ENCODE peak calls at places on chromosomes 5 and 9, in ten cellular contexts. Y is astrocyte of the spinal cord, V is tibial artery, U is chondrocyte, F is lower leg skin, X is neural progenitor cell, D is brain microvascular endothelial cell, J is AG09309, P is keratinocyte, L is gastrocnemius medialis. N is an unnamed sample.

GRCh38 chr5:50292735-50293394 is 148.2 kb downstream of the EMB start:
- DNase-seq in L (no peak), U (no peak), P (no peak), X (no peak), D (no peak), Y (no peak), F (no peak), V (no peak), J (no peak), N (no peak)

GRCh38 chr5:66960373-66961137 is 236.0 kb downstream of the CD180 start:
- DNase-seq in X (no peak), L (no peak), U (no peak), P (no peak), F (no peak), Y (peak), J (no peak), D (peak), V (no peak), N (no peak)

GRCh38 chr5:113182658-113183344 is 206.2 kb downstream of the DCP2 start:
- DNase-seq in F (no peak), Y (no peak), V (no peak), U (no peak), X (no peak), L (no peak), J (no peak), D (no peak), P (no peak), N (no peak)

GRCh38 chr5:140337880-140338279 is 8.5 kb downstream of the HBEGF start:
- DNase-seq in J (no peak), P (no peak), U (no peak), D (no peak), F (no peak), V (no peak), L (no peak), Y (no peak), X (no peak), N (no peak)

GRCh38 chr5:180873628-180874520 is 12.8 kb upstream of the ZFP62 start:
- DNase-seq in U (no peak), J (no peak), F (peak), P (no peak), V (no peak), L (no peak), D (peak), X (no peak), Y (no peak), N (no peak)

GRCh38 chr5:56246769-56247168 is 13.6 kb upstream of the ANKRD55 start:
- DNase-seq in F (no peak), U (no peak), V (no peak), J (no peak), P (no peak), Y (no peak), L (no peak), X (no peak), D (no peak), N (no peak)

GRCh38 chr5:16773990-16774389 is 157.2 kb upstream of the RETREG1 start:
- DNase-seq in Y (no peak), X (peak), L (no peak), V (no peak), U (no peak), F (no peak), P (no peak), J (no peak), D (no peak), N (no peak)

GRCh38 chr5:130096488-130096887 is 192.2 kb downstream of the CHSY3 start:
- DNase-seq in L (no peak), Y (no peak), U (no peak), D (no peak), P (no peak), J (no peak), F (no peak), V (no peak), X (no peak), N (no peak)

GRCh38 chr5:40224421-40224820 is 455.3 kb upstream of the PTGER4 start:
- DNase-seq in D (no peak), X (no peak), P (no peak), V (no peak), L (no peak), U (no peak), Y (peak), J (no peak), F (no peak), N (no peak)

GRCh38 chr5:117188207-117188606 is 613.6 kb upstream of the SEMA6A start:
- DNase-seq in J (no peak), Y (no peak), X (no peak), U (no peak), P (no peak), V (no peak), D (no peak), F (no peak), L (no peak), N (no peak)

GRCh38 chr9:95250462-95251058 is 66.9 kb downstream of the FANCC start:
- DNase-seq in V (no peak), P (no peak), J (no peak), U (no peak), F (no peak), Y (no peak), L (no peak), D (no peak), X (no peak), N (no peak)

GRCh38 chr5:98845878-98846277 is 72.4 kb downstream of the RGMB start:
- DNase-seq in V (no peak), U (no peak), Y (no peak), D (no peak), L (no peak), F (no peak), X (no peak), P (no peak), J (no peak), N (no peak)

GRCh38 chr9:27088981-27089380 is 20.0 kb upstream of the TEK start:
- DNase-seq in J (peak), F (no peak), D (peak), Y (peak), P (no peak), V (no peak), U (no peak), X (no peak), L (no peak), N (no peak)

GRCh38 chr5:61301345-61301744 is 30.7 kb upstream of the ZSWIM6 start:
- DNase-seq in U (no peak), D (no peak), J (no peak), P (no peak), Y (peak), F (no peak), X (no peak), L (no peak), V (no peak), N (no peak)

GRCh38 chr5:139593716-139594319 is 32.7 kb downstream of the UBE2D2 start:
- DNase-seq in F (no peak), U (no peak), J (no peak), Y (peak), L (no peak), X (no peak), P (no peak), D (peak), V (no peak), N (no peak)

GRCh38 chr9:135336722-135337490 is 142.7 kb upstream of the PPP1R26 start:
- DNase-seq in L (no peak), X (no peak), F (no peak), V (peak), P (no peak), D (no peak), Y (no peak), J (no peak), U (no peak), N (no peak)

GRCh38 chr9:132670816-132671371 is 630 bp downstream of the GTF3C4 start:
- DNase-seq in D (peak), U (no peak), P (no peak), X (peak), Y (no peak), F (peak), V (peak), L (no peak), J (no peak), N (no peak)

GRCh38 chr5:1241509-1242080 is 16.4 kb downstream of the SLC6A18 start:
- DNase-seq in P (no peak), F (no peak), X (no peak), D (no peak), L (no peak), V (no peak), J (no peak), Y (no peak), U (no peak), N (no peak)

GRCh38 chr9:137025120-137025966 is 2.7 kb downstream of the ABCA2 start:
- DNase-seq in Y (no peak), J (no peak), X (peak), U (no peak), F (no peak), P (no peak), L (no peak), D (no peak), V (no peak), N (no peak)

GRCh38 chr5:51383494-51384081 is 340 bp downstream of the ISL1 start:
- DNase-seq in L (no peak), Y (no peak), U (no peak), J (no peak), P (no peak), V (no peak), X (peak), D (no peak), F (no peak), N (no peak)

GRCh38 chr9:89768650-89769071 is 163.8 kb downstream of the GADD45G start:
- DNase-seq in P (no peak), L (no peak), F (no peak), U (no peak), Y (no peak), D (no peak), V (peak), J (no peak), X (no peak), N (no peak)

GRCh38 chr5:79640571-79641055 is 28.4 kb downstream of the TENT2 start:
- DNase-seq in D (no peak), V (no peak), L (no peak), U (no peak), F (no peak), X (no peak), J (no peak), P (no peak), Y (peak), N (no peak)

GRCh38 chr5:32241034-32241783 is 67.1 kb upstream of the GOLPH3 start:
- DNase-seq in X (no peak), D (no peak), F (no peak), P (no peak), V (no peak), L (no peak), U (no peak), J (no peak), Y (no peak), N (no peak)

GRCh38 chr5:57504357-57504756 is 21.7 kb upstream of the ACTBL2 start:
- DNase-seq in F (no peak), L (no peak), Y (no peak), V (no peak), D (no peak), P (no peak), X (no peak), U (no peak), J (no peak), N (no peak)

GRCh38 chr9:136403538-136403914 is 3.6 kb upstream of the SNAPC4 start:
- DNase-seq in P (no peak), L (no peak), Y (no peak), X (no peak), D (no peak), U (no peak), V (no peak), F (no peak), J (no peak), N (no peak)

GRCh38 chr5:36442796-36443195 is 141.1 kb upstream of the RANBP3L start:
- DNase-seq in V (no peak), F (no peak), P (no peak), Y (peak), L (no peak), J (no peak), U (no peak), X (no peak), D (peak), N (no peak)

GRCh38 chr5:97225222-97225621 is 42.2 kb upstream of the RIOK2 start:
- DNase-seq in J (no peak), L (no peak), V (no peak), Y (no peak), X (no peak), U (no peak), D (no peak), F (no peak), P (no peak), N (no peak)

DNA sequence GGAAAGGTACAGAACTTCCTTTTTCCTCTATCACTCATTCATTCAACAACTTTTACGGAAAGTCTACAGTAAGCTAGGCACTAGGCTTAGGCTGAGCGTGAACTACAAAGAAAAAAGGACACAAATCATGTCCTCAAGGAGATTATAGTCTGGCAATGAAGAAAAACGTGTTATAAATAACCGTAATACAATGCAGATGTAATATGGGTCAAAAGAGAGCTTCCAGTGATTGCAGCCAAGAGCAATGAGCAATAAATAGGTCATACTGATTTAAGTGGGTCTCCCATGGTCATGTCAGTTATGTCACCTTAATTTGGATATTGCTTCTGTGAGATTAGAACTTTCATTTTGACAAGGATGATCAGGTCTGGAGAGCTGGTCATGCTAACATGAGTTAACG is 158.6 kb upstream of the GNA14 start:
- DNase-seq in U (no peak), F (no peak), V (no peak), Y (no peak), P (no peak), L (no peak), X (no peak), J (no peak), D (no peak), N (no peak)
- TF ChIP-seq CTCF in U (no peak), F (no peak), V (no peak), Y (no peak), P (no peak), L (no peak), X (no peak), J (no peak), D (no peak), N (no peak)

DNA sequence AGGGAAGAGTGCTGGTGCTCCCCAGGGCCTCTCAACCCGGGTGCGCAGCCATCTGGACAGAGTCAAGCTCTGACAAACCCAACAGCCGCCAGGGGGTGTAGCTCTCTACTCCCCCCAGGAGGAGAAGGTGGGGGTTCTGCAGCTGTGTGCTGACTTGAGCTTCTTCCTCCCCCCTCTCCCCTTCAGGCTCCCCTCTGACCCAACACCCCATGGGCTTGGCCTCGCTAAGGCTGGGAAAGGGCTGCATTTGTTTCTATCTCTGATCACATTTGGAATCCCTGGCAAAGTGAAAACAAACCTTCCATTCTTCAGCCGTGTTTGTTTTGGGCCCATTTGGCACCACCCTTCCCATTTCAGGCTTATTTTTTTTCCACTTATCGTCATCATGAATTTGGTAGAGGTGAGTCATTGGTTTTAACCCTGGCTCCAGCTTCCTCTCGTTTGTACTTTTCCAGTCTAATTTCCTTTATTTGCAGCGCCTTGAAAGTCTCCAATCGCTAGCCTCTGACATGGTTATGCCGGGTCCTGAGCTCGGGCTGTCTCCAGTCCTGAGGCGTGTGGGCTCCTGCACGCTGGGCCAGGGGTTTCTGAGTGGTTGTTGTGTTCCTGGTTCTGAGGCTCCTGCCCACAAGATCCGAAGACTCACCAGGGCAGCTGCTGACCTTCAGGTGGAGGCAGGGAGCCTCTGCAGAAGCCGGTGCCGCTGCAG is 36.1 kb downstream of the DAP start:
- DNase-seq in X (no peak), J (peak), D (peak), V (peak), L (no peak), P (no peak), Y (peak), U (no peak), F (no peak), N (peak)
- TF ChIP-seq CTCF in X (no peak), J (peak), D (peak), V (peak), L (peak), P (peak), Y (peak), U (peak), F (no peak), N (peak)

GRCh38 chr5:53490747-53491146 is 10.3 kb downstream of the FST start:
- DNase-seq in D (peak), J (peak), P (no peak), X (no peak), V (no peak), F (no peak), Y (peak), L (no peak), U (no peak), N (no peak)
- TF ChIP-seq CTCF in D (no peak), J (no peak), P (no peak), X (no peak), V (no peak), F (no peak), Y (no peak), L (no peak), U (no peak), N (no peak)

DNA sequence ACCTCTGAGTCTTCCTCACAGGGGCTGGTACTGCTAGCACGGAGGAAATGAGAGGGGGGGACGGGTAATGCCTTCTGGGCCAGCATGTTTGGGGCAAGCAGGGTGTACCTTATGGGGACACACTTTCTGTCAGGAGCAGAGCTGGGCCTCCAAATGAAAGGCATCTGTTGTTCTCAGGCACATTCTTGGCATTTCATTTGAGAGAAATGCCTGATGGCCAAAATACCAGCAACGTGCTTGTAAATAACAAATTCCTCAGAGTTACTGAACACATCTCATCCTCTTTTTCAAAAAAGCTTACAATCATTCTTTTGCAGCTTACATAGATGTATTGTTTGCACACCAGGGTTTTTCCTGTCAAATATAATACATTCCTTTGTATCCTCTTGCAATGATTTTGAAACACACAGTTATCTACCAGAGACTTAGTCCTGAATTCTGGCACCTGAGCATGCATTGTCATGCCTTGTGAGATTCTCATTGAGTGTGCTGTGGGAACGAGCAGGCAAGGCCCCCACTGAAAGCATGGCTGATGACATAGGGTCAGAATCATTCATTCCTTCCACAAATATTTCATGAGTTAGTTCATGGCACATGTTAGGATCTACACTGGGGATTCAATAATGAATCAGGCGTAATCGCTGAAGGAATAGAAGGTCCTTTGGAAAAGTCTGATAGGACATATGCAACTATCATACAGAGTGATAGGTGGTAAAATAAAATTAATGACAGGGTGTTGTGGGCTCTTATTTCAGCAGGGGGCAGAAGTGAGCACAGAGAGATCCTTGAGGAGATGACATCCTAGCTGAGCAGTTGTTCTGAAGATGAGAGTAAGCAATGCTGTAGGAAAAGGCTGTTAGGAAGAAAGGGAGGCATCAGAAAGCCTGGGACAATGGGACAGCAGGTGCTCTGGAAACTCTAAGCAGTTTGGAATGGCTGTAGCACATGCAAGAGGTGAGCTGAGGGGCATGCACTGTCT is 260.9 kb upstream of the TUT7 start:
- DNase-seq in X (peak), V (no peak), U (no peak), F (no peak), P (no peak), Y (no peak), D (peak), J (peak), L (no peak), N (no peak)
- TF ChIP-seq CTCF in X (peak), V (peak), U (peak), F (no peak), P (peak), Y (peak), D (peak), J (peak), L (peak), N (peak)

GRCh38 chr9:38644601-38645000 is 24.2 kb upstream of the ANKRD18A start:
- DNase-seq in L (no peak), V (no peak), D (no peak), P (no peak), F (no peak), J (no peak), X (no peak), U (no peak), Y (no peak), N (no peak)

GRCh38 chr9:38643456-38644173 is 23.2 kb upstream of the ANKRD18A start:
- DNase-seq in U (no peak), P (no peak), D (no peak), F (no peak), V (no peak), Y (no peak), X (no peak), L (no peak), J (no peak), N (no peak)

GRCh38 chr9:38642951-38643350 is 22.6 kb upstream of the ANKRD18A start:
- DNase-seq in J (no peak), Y (no peak), X (no peak), U (no peak), D (no peak), P (no peak), V (no peak), F (no peak), L (no peak), N (no peak)

GRCh38 chr9:38641142-38641541 is 20.7 kb upstream of the ANKRD18A start:
- DNase-seq in J (no peak), Y (no peak), U (no peak), D (no peak), V (no peak), F (no peak), L (no peak), P (no peak), X (no peak), N (no peak)

DNA sequence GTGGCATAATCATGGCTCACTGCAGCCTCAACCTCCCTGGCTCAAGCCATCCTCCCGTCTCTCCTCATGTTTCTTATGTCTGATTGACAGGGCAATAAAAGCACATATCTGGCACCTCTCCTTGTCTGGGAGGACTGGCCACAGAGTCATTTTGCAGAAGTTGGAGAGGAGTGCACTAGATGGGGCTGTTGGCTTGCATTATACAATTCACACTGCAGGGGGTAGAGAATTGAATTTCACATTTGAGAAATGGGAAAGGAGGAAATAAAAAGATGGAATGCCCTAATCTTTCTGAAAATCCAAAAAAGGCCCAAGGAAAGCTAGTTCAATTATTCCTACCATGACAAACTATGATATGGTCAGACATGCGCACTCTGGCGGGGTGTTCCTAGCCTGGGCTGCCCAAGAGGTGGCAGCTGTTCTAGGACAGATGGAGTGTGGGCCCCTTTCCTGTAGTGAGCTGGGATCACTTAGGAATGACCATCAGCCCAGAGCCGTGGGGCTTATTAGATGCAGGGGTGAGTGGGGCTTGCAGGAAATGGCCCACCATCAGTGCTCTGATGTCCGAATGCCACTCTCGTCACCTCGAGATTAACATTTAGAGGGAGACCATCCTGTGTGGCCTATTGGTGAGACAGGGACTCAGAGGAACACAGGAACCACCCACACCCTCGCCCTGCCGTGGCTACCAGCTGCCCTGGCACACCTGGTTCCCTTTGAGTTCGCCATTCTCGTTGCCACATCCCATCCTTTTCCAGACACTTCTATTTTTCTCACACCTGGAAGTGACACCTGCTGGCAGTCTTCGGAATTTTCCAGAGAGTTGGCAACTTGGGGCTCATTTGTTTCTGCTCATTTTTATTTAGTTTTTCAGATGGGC is 21.8 kb upstream of the ANKRD18A start:
- DNase-seq in X (peak), V (no peak), J (no peak), Y (peak), U (no peak), D (peak), P (no peak), L (no peak), F (no peak), N (no peak)
- TF ChIP-seq CTCF in X (peak), V (no peak), J (peak), Y (peak), U (peak), D (peak), P (peak), L (no peak), F (no peak), N (peak)

N was measured in left ventricle myocardium inferior.